ENCODE peak calls at places on chromosomes 5 and 9, in seven cellular contexts. R, O, V, C, M, Q and I are unnamed samples.

GRCh38 chr5:74885170-74885569 is 19.0 kb upstream of the FAM169A start:
- DNase-seq in R (no peak), O (no peak), V (peak; percentile 19), C (no peak), M (no peak), Q (no peak), I (no peak)

GRCh38 chr9:91221332-91221731 is 140.4 kb downstream of the AUH start:
- DNase-seq in R (no peak), O (no peak), V (no peak), C (no peak), M (no peak), Q (no peak), I (no peak)

GRCh38 chr5:18281947-18282557 is 647.8 kb downstream of the TAF11L14 start:
- DNase-seq in R (no peak), O (no peak), V (peak; percentile 50), C (no peak), M (no peak), Q (peak; percentile 27), I (no peak)

GRCh38 chr9:105191508-105192118 is 52.8 kb upstream of the SLC44A1 start:
- DNase-seq in R (no peak), O (no peak), V (no peak), C (no peak), M (no peak), Q (no peak), I (no peak)

GRCh38 chr5:146527785-146528184 is 11.8 kb upstream of the GPR151 start:
- DNase-seq in R (no peak), O (no peak), V (no peak), C (no peak), M (no peak), Q (no peak), I (no peak)

GRCh38 chr9:130117816-130118632 is 54.2 kb upstream of the NCS1 start:
- DNase-seq in R (no peak), O (no peak), V (no peak), C (no peak), M (no peak), Q (no peak), I (no peak)

GRCh38 chr9:38278457-38278856 is 114.0 kb upstream of the ALDH1B1 start:
- DNase-seq in R (no peak), O (no peak), V (no peak), C (no peak), M (no peak), Q (no peak), I (no peak)

GRCh38 chr5:6780802-6781391 is 67.7 kb downstream of the TENT4A start:
- DNase-seq in R (peak; percentile 10), O (no peak), V (no peak), C (peak; percentile 15), M (peak; percentile 33), Q (no peak), I (no peak)

GRCh38 chr5:1474183-1474839 is 29.1 kb upstream of the SLC6A3 start:
- DNase-seq in R (no peak), O (no peak), V (no peak), C (no peak), M (no peak), Q (no peak), I (no peak)

GRCh38 chr9:81621111-81621510 is 68.2 kb downstream of the TLE1 start:
- DNase-seq in R (no peak), O (peak; percentile 49), V (no peak), C (no peak), M (no peak), Q (no peak), I (no peak)

GRCh38 chr9:127076860-127077657 is 45.4 kb downstream of the ANGPTL2 start:
- DNase-seq in R (no peak), O (no peak), V (no peak), C (no peak), M (no peak), Q (no peak), I (no peak)

GRCh38 chr9:114561771-114562170 is 25.8 kb upstream of the ATP6V1G1 start:
- DNase-seq in R (no peak), O (no peak), V (no peak), C (no peak), M (no peak), Q (no peak), I (no peak)

GRCh38 chr9:97473717-97474116 is 27.7 kb upstream of the TMOD1 start:
- DNase-seq in R (no peak), O (no peak), V (no peak), C (no peak), M (no peak), Q (no peak), I (no peak)

GRCh38 chr5:78985407-78986223 is 505 bp upstream of the ARSB start:
- DNase-seq in R (peak; percentile 40), O (no peak), V (no peak), C (peak; percentile 71), M (peak; percentile 51), Q (no peak), I (peak; percentile 36)

GRCh38 chr5:41112486-41113455 is 41.6 kb upstream of the MROH2B start:
- DNase-seq in R (no peak), O (no peak), V (no peak), C (no peak), M (no peak), Q (peak; percentile 25), I (no peak)

GRCh38 chr9:6383551-6384225 is 29.3 kb upstream of the UHRF2 start:
- DNase-seq in R (no peak), O (no peak), V (no peak), C (no peak), M (no peak), Q (peak; percentile 35), I (no peak)

GRCh38 chr5:54455413-54456157 is at the start of gene HSPB3:
- DNase-seq in R (no peak), O (no peak), V (no peak), C (no peak), M (no peak), Q (peak; percentile 82), I (no peak)

GRCh38 chr5:107661038-107661649 is 9.6 kb downstream of the EFNA5 start:
- DNase-seq in R (no peak), O (no peak), V (no peak), C (no peak), M (no peak), Q (no peak), I (no peak)

GRCh38 chr5:180097163-180097894 is 25.8 kb upstream of the RNF130 start:
- DNase-seq in R (no peak), O (no peak), V (no peak), C (no peak), M (no peak), Q (no peak), I (no peak)

GRCh38 chr5:68661237-68661636 is 432.6 kb upstream of the SLC30A5 start:
- DNase-seq in R (no peak), O (no peak), V (no peak), C (no peak), M (no peak), Q (no peak), I (no peak)

GRCh38 chr9:19127881-19128719 is 808 bp upstream of the PLIN2 start:
- DNase-seq in R (no peak), O (no peak), V (no peak), C (peak; percentile 27), M (peak; percentile 30), Q (no peak), I (no peak)

GRCh38 chr5:99025298-99026045 is 96.7 kb upstream of the CHD1 start:
- DNase-seq in R (no peak), O (no peak), V (no peak), C (no peak), M (no peak), Q (no peak), I (no peak)

GRCh38 chr9:128916204-128916603 is 4.6 kb upstream of the PHYHD1 start:
- DNase-seq in R (no peak), O (no peak), V (no peak), C (no peak), M (no peak), Q (no peak), I (no peak)

GRCh38 chr9:120423812-120424211 is 156.2 kb downstream of the CDK5RAP2 start:
- DNase-seq in R (no peak), O (no peak), V (no peak), C (no peak), M (no peak), Q (no peak), I (no peak)

GRCh38 chr5:37086466-37087178 is 162.6 kb downstream of the CPLANE1 start:
- DNase-seq in R (no peak), O (no peak), V (peak; percentile 15), C (no peak), M (no peak), Q (no peak), I (no peak)

GRCh38 chr5:124661317-124662141 is 84.9 kb downstream of the ZNF608 start:
- DNase-seq in R (no peak), O (peak; percentile 72), V (peak; percentile 89), C (no peak), M (no peak), Q (no peak), I (no peak)

GRCh38 chr5:150763023-150763793 is 4.4 kb upstream of the DCTN4 start:
- DNase-seq in R (no peak), O (no peak), V (peak; percentile 33), C (no peak), M (no peak), Q (no peak), I (no peak)

GRCh38 chr9:1231998-1232919 is 182.1 kb downstream of the DMRT2 start:
- DNase-seq in R (no peak), O (no peak), V (peak; percentile 8), C (no peak), M (no peak), Q (peak; percentile 72), I (no peak)

GRCh38 chr5:37893414-37894134 is 53.7 kb upstream of the GDNF start:
- DNase-seq in R (no peak), O (no peak), V (no peak), C (no peak), M (no peak), Q (no peak), I (no peak)

GRCh38 chr9:109315889-109316640 is 4.8 kb downstream of the EPB41L4B start:
- DNase-seq in R (no peak), O (no peak), V (peak; percentile 87), C (no peak), M (no peak), Q (peak; percentile 32), I (no peak)

GRCh38 chr9:76534031-76534430 is 75.0 kb downstream of the GCNT1 start:
- DNase-seq in R (no peak), O (no peak), V (no peak), C (no peak), M (no peak), Q (no peak), I (no peak)